ENCODE peak calls at places on chromosomes 4 and X, in six cellular contexts. M, C, A, E, Z and B are unnamed samples.

GRCh38 chr4:73735231-73735630 is 5.1 kb upstream of the CXCL8 start:
- DNase-seq in C (no peak), A (no peak), E (no peak), M (no peak), Z (no peak), B (no peak)

GRCh38 chrX:70089575-70090297 is 27.5 kb downstream of the OTUD6A start:
- DNase-seq in Z (no peak), C (no peak), E (no peak), A (no peak), M (no peak), B (no peak)

GRCh38 chrX:110418220-110418856 is 59.7 kb downstream of the RTL9 start:
- DNase-seq in A (no peak), C (no peak), Z (no peak), E (no peak), M (no peak), B (no peak)

GRCh38 chr4:152696764-152697250 is 17.0 kb upstream of the TMEM154 start:
- DNase-seq in A (no peak), M (no peak), C (no peak), E (no peak), Z (no peak), B (no peak)

GRCh38 chrX:80648023-80648422 is 161.7 kb downstream of the BRWD3 start:
- DNase-seq in M (no peak), C (no peak), Z (no peak), A (no peak), E (no peak), B (no peak)

GRCh38 chr4:129336457-129336856 is 240.5 kb downstream of the C4orf33 start:
- DNase-seq in C (no peak), Z (no peak), A (no peak), E (no peak), M (no peak), B (no peak)

GRCh38 chr4:7421356-7422097 is 13.2 kb downstream of the PSAPL1 start:
- DNase-seq in C (no peak), E (no peak), M (no peak), Z (no peak), A (no peak), B (no peak)

GRCh38 chr4:624705-625590 is at the start of gene PDE6B:
- DNase-seq in A (no peak), C (no peak), E (no peak), M (no peak), Z (no peak), B (no peak)

GRCh38 chr4:124415206-124415605 is 297.3 kb downstream of the ANKRD50 start:
- DNase-seq in C (no peak), A (no peak), M (no peak), Z (no peak), E (no peak), B (no peak)

GRCh38 chrX:112896051-112896450 is 55.4 kb upstream of the AMOT start:
- DNase-seq in Z (no peak), A (no peak), E (no peak), M (no peak), C (no peak), B (no peak)

GRCh38 chr4:144575181-144575580 is 70.8 kb upstream of the HHIP start:
- DNase-seq in A (no peak), Z (no peak), E (peak), M (no peak), C (no peak), B (peak)

GRCh38 chr4:184529283-184529682 is 54.9 kb upstream of the IRF2 start:
- DNase-seq in E (no peak), C (no peak), M (no peak), A (no peak), Z (no peak), B (no peak)

GRCh38 chrX:104351173-104351769 is 96.5 kb upstream of the ESX1 start:
- DNase-seq in C (no peak), M (no peak), Z (no peak), E (no peak), A (no peak), B (no peak)

GRCh38 chr4:25313194-25313895 is 771 bp downstream of the ZCCHC4 start:
- DNase-seq in M (no peak), A (no peak), Z (no peak), C (no peak), E (no peak), B (no peak)

GRCh38 chr4:1652088-1652487 is 32.0 kb downstream of the FAM53A start:
- DNase-seq in C (no peak), A (no peak), Z (no peak), M (no peak), E (no peak), B (no peak)
- H3K27ac ChIP-seq in C (no peak), A (no peak), Z (no peak), M (no peak), E (no peak), B (no peak)

GRCh38 chr4:23856630-23857029 is 33.2 kb downstream of the PPARGC1A start:
- DNase-seq in E (peak), C (no peak), A (no peak), M (peak), Z (peak), B (no peak)

GRCh38 chr4:23853986-23854385 is 35.9 kb downstream of the PPARGC1A start:
- DNase-seq in C (no peak), A (no peak), E (no peak), M (no peak), Z (no peak), B (no peak)

GRCh38 chr4:23857353-23857752 is 32.5 kb downstream of the PPARGC1A start:
- DNase-seq in C (no peak), A (no peak), M (no peak), E (no peak), Z (no peak), B (no peak)

GRCh38 chr4:23851455-23851854 is 38.4 kb downstream of the PPARGC1A start:
- DNase-seq in Z (no peak), C (no peak), M (no peak), E (no peak), A (no peak), B (no peak)

GRCh38 chr4:23855912-23856605 is 33.8 kb downstream of the PPARGC1A start:
- DNase-seq in M (no peak), Z (no peak), C (no peak), A (no peak), E (no peak), B (no peak)
- H3K27ac ChIP-seq in M (peak), Z (no peak), C (no peak), A (no peak), E (no peak), B (no peak)

DNA sequence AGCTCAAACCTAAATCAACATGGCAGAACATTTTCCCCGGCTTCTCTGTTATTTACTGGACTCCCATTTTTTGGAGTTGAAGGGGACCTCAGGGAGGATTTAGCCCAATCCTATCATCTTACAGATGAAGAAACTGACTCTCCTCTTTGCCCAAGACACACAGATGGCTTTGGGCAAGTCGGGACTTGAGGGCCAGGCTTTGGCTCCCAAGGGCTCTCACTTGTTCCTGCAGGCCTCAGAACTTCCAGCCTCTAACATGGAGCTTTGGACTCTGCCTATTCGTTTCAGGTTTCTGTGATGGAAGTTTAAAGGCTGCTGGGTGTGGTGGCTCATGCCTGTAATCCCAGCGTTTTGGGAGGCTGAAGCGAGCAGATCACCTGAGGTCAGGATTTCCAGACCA is 59.5 kb downstream of the RHOH start:
- DNase-seq in E (no peak), Z (no peak), M (no peak), C (no peak), A (no peak), B (no peak)
- H3K27ac ChIP-seq in E (no peak), Z (no peak), M (no peak), C (no peak), A (peak), B (no peak)

GRCh38 chr4:67035501-67035900 is 509.8 kb downstream of the CENPC start:
- DNase-seq in E (no peak), Z (no peak), C (no peak), A (no peak), M (no peak), B (no peak)

GRCh38 chr4:67035986-67036385 is 509.3 kb downstream of the CENPC start:
- DNase-seq in C (no peak), E (no peak), M (no peak), Z (no peak), A (no peak), B (no peak)

GRCh38 chr4:67036791-67037190 is 508.5 kb downstream of the CENPC start:
- DNase-seq in E (no peak), M (no peak), Z (no peak), C (no peak), A (no peak), B (no peak)

GRCh38 chr4:67037489-67037888 is 507.8 kb downstream of the CENPC start:
- DNase-seq in Z (no peak), A (no peak), M (no peak), E (no peak), C (no peak), B (no peak)

GRCh38 chr4:67040315-67040714 is 505.0 kb downstream of the CENPC start:
- DNase-seq in E (no peak), C (no peak), Z (no peak), A (no peak), M (no peak), B (no peak)
- H3K27ac ChIP-seq in E (no peak), C (no peak), Z (no peak), A (no peak), M (no peak), B (no peak)

GRCh38 chr4:168831585-168831918 is 178.5 kb downstream of the CBR4 start:
- DNase-seq in A (no peak), E (no peak), M (no peak), Z (no peak), C (no peak), B (no peak)
- H3K27ac ChIP-seq in A (peak), E (peak), M (peak), Z (no peak), C (no peak), B (peak)

GRCh38 chr4:151443777-151444176 is 34.8 kb downstream of the FHIP1A start:
- DNase-seq in C (no peak), E (no peak), A (no peak), Z (no peak), M (no peak), B (no peak)
- H3K27ac ChIP-seq in C (no peak), E (no peak), A (no peak), Z (no peak), M (no peak), B (no peak)

DNA sequence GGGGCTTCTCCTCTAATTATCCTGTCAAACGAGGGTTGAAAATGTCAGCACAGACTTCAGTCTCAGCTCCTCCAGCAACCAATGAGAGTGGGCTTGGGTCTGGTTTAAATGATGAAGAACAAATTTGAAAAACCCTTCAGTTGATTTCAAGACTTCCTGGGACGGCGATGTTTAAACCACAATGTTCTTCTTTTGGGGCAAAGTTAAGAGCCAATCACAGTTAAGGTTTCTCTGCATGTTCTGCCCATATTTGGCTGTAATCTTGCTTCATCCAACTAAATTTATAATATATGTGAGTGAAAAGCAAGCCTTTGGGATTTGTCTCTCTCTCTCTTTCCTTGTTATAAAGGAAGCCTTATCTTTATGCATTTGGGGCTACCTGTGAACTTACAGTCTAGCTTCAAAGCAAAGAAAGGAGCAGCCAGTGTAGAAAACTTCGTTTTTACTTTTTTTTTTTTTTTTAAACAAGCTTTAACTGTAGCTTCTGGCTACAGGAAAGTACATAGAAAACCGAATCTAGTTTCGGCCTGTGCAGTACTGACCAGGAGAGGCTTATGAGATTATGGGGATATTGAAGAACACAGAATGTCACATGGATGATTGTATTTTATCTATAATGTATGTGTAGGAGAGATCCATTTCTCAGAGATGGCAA is 46.8 kb upstream of the FAM9C start:
- DNase-seq in C (no peak), E (no peak), A (no peak), Z (no peak), M (no peak), B (no peak)
- H3K27ac ChIP-seq in C (peak), E (peak), A (peak), Z (peak), M (peak), B (peak)

GRCh38 chr4:108502366-108502765 is 118.0 kb upstream of the RPL34 start:
- DNase-seq in C (no peak), Z (no peak), A (no peak), M (no peak), E (no peak), B (no peak)
- H3K27ac ChIP-seq in C (no peak), Z (no peak), A (no peak), M (no peak), E (no peak), B (no peak)

GRCh38 chrX:153878969-153879653 is 6.9 kb downstream of the L1CAM start:
- DNase-seq in E (no peak), C (no peak), A (no peak), M (no peak), Z (no peak), B (no peak)
- H3K27ac ChIP-seq in E (no peak), C (no peak), A (no peak), M (no peak), Z (no peak), B (no peak)

DNA sequence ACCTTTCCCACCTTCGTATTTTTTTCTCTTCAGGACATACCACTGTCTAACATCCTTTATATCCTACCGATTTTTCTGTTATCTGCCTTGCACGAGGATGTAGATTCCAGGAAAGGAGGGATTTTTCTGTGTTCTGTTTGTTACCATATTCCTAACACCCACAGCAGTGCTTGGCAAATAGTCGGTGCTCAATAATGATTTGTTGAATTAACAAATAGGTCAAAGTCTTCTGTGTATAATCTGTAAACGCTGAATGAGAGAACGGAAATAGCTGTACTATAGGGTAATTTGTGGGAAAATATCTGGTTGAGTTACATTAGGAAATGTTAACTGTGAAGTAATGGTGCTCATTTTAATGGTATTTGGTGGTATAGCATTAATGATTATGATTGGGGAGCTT is 81.5 kb downstream of the TMEM156 start:
- DNase-seq in M (no peak), Z (no peak), C (no peak), A (no peak), E (no peak), B (no peak)
- H3K27ac ChIP-seq in M (no peak), Z (no peak), C (no peak), A (no peak), E (no peak), B (no peak)